ENCODE peak calls at places on chromosome 15, in four cellular contexts. A is GM06990, H is K562, W is ascending aorta. Z is an unnamed sample.

GRCh38 chr15:58758141-58758540 is 8.6 kb upstream of the ADAM10 start:
- DNase-seq in A (no peak), H (no peak), W (no peak), Z (peak)

GRCh38 chr15:39581501-39582285 is 814 bp downstream of the THBS1 start:
- DNase-seq in W (no peak), H (no peak), A (no peak), Z (peak)

GRCh38 chr15:58467722-58468436 is 36.1 kb downstream of the LIPC start:
- DNase-seq in A (no peak), H (no peak), W (no peak), Z (no peak)

GRCh38 chr15:52078876-52079700 is 33.5 kb downstream of the BCL2L10 start:
- DNase-seq in W (no peak), H (peak), A (no peak), Z (peak)

GRCh38 chr15:86373147-86373546 is 293.5 kb downstream of the AGBL1 start:
- DNase-seq in H (no peak), W (no peak), A (no peak), Z (no peak)

GRCh38 chr15:97235285-97235985 is 725.1 kb upstream of the ARRDC4 start:
- DNase-seq in A (no peak), H (peak), W (no peak), Z (peak)

GRCh38 chr15:76342382-76343201 is 6.0 kb downstream of the ISL2 start:
- DNase-seq in W (no peak), A (no peak), H (no peak), Z (no peak)

GRCh38 chr15:40796041-40796440 is 10.8 kb upstream of the ZFYVE19 start:
- DNase-seq in A (no peak), H (no peak), W (no peak), Z (no peak)

GRCh38 chr15:51731549-51732267 is 5.7 kb downstream of the LYSMD2 start:
- DNase-seq in W (no peak), A (peak), H (no peak), Z (peak)

GRCh38 chr15:33310481-33311311 is at the start of gene RYR3:
- DNase-seq in A (peak), H (no peak), W (no peak), Z (no peak)
- H3K4me3 ChIP-seq in A (no peak), H (no peak), W (peak), Z (no peak)

GRCh38 chr15:92545996-92546395 is 109.6 kb downstream of the FAM174B start:
- DNase-seq in W (no peak), A (no peak), H (no peak), Z (no peak)

GRCh38 chr15:92538115-92538514 is 117.5 kb downstream of the FAM174B start:
- DNase-seq in H (no peak), A (no peak), W (no peak), Z (no peak)

GRCh38 chr15:92541197-92542190 is 114.1 kb downstream of the FAM174B start:
- DNase-seq in H (no peak), W (no peak), A (no peak), Z (no peak)
- H3K4me3 ChIP-seq in H (no peak), W (no peak), A (no peak), Z (no peak)

DNA sequence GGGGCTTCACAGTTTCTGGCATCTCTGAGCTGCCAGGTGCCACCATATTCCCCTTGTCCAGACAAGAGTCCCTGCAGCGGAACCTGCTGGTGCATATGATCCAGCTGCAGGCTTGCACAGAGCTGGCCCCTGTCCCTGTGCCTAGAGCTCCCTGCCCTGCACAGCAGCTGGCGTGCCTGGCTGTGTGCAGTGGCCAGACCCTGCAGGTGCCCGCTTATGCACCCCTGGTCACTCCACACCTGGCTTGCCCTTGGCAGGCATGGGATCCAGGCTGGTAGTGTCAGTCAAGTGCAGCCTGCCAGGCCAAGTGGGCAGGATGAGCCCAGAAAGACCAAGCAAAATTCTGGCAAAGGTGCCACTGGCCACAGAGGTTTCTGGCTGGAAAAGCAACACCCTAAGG is 88.6 kb upstream of the TTBK2 start:
- DNase-seq in A (no peak), H (no peak), W (no peak), Z (no peak)
- H3K4me3 ChIP-seq in A (no peak), H (no peak), W (no peak), Z (no peak)

DNA sequence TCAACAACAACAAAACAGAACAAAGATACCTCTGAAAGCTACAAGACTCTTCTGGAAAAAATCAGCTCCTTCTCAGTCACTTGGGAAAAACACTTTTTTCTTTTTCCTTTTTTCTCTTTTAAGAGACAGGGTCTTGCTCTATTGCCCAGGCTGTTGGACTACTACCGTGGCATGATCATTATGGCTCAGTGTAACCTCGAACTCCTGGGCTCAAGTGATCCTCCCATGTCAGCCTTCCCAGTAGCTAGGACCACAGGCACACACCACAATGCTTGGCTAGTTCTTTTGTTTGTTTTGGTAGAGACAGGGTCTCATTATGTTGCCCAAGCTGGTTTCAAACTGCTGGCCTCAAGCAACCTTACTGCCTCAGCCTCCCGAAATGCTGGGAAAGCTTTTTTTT is 12.8 kb downstream of the MYO9A start:
- DNase-seq in W (no peak), H (no peak), A (no peak), Z (no peak)
- H3K4me3 ChIP-seq in W (no peak), H (no peak), A (no peak), Z (no peak)

GRCh38 chr15:99564221-99565030 is 1.4 kb upstream of the MEF2A start:
- DNase-seq in W (no peak), H (no peak), A (peak), Z (peak)

GRCh38 chr15:99565281-99566156 is at the start of gene MEF2A:
- DNase-seq in A (peak), H (peak), W (peak), Z (peak)

GRCh38 chr15:99566157-99566900 is 545 bp downstream of the MEF2A start:
- DNase-seq in W (no peak), H (peak), A (peak), Z (peak)

GRCh38 chr15:99562238-99562637 is 3.5 kb upstream of the MEF2A start:
- DNase-seq in H (no peak), A (no peak), W (no peak), Z (no peak)

DNA sequence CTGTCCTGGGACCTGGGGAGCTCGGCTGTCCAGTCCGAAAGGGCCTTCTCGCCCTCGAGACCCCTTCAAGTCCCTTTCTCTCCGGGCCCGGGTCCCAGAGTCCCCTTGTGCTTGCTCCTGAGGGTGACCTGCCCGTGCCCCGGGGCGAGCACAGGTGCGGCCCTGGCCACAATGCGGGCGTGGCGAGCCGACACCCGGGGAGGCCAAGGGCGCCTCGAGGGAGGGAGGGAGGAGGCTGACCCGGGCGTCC is 828 bp upstream of the MEF2A start:
- DNase-seq in H (no peak), A (no peak), W (no peak), Z (no peak)
- H3K4me3 ChIP-seq in H (peak), A (peak), W (peak), Z (peak)

GRCh38 chr15:64894395-64895056 is 17.2 kb upstream of the ANKDD1A start:
- DNase-seq in H (no peak), A (peak), W (no peak), Z (peak)

GRCh38 chr15:64891546-64891945 is 20.2 kb upstream of the ANKDD1A start:
- DNase-seq in W (no peak), H (no peak), A (no peak), Z (peak)

GRCh38 chr15:64892850-64893403 is 18.8 kb upstream of the ANKDD1A start:
- DNase-seq in W (no peak), H (no peak), A (peak), Z (peak)

GRCh38 chr15:64895285-64896065 is 16.2 kb upstream of the ANKDD1A start:
- DNase-seq in A (peak), H (no peak), W (no peak), Z (peak)

DNA sequence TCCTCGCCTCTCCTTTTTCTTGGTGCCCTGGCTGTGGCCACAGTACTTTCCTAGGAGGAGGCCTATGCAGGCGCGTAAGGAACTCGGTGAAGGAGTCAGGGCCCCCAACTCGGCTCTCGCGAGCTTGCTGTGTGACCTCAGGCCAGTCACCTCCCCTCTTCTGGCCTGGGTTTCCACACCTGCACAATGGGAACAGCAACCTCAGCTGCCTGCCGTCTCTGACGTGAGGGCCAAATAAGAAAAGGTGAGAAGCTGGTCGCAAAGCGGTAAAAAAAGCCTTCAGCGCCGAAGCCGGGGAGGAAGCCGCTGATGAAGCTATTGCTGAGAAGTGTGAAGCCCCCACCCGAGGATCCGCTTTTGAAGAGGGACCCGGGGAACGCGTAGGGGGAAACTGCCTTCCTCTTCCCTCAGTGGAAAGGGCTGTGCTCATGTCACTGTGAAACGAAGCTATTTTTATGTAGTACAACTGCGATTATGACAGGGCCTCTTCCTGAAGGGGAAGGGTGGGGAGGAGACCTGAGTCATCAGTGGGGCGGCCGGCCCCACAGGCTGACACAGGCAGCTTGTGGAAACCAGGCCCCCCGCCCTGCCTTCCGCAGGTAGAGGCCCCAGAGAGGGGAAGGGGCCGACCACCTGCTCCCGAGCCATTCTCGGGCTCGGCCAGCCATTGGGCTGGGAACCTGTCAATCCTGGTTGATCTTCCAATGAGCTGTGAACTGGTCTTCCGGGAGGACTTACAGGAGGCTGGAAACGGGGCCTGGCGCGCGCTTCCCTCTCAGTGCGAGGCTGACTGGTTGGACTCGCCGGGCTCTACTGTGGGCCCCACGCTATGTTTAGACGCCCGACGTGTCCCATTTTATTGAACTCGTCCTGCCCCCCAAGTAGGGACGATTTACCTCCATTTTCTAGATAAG is 18.0 kb upstream of the ANKDD1A start:
- DNase-seq in A (peak), W (peak), H (peak), Z (peak)
- H3K4me3 ChIP-seq in A (peak), W (peak), H (no peak), Z (peak)

GRCh38 chr15:65369651-65370050 is 8.2 kb downstream of the IGDCC3 start:
- DNase-seq in A (no peak), W (no peak), H (no peak), Z (no peak)

GRCh38 chr15:65368300-65368617 is 9.5 kb downstream of the IGDCC3 start:
- DNase-seq in W (no peak), A (no peak), H (no peak), Z (no peak)

GRCh38 chr15:65370885-65371284 is 6.9 kb downstream of the IGDCC3 start:
- DNase-seq in W (no peak), H (no peak), A (no peak), Z (no peak)

GRCh38 chr15:65368646-65369045 is 9.2 kb downstream of the IGDCC3 start:
- DNase-seq in A (no peak), W (no peak), H (no peak), Z (no peak)

DNA sequence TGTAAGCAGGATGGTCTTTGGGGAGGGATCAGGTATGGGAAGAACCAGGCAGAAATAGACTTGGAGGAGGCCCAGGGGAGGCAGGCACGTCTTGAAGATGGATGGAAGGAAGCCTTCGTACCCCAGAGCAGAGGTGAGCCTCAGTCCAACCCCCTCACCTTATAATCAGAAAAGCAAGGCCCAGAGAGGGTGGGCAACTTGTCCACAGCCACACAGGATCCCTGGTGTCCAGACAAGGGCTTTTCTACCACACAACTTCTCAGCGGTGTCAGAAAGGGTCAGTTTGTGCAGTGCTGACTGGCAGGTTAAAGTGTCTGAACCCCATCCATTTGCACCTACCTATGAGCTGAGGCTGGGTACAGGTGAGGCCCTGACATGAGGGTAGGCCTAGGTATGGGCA is 8.7 kb downstream of the IGDCC3 start:
- DNase-seq in A (no peak), W (no peak), H (no peak), Z (no peak)
- H3K4me3 ChIP-seq in A (no peak), W (no peak), H (no peak), Z (no peak)

GRCh38 chr15:78374436-78375393 is 34.6 kb downstream of the CRABP1 start:
- DNase-seq in W (no peak), H (no peak), A (no peak), Z (peak)
- H3K4me3 ChIP-seq in W (no peak), H (no peak), A (no peak), Z (no peak)

GRCh38 chr15:92393287-92393993 is at the start of gene ST8SIA2:
- DNase-seq in A (peak), H (no peak), W (no peak), Z (no peak)

GRCh38 chr15:92392966-92393286 is 755 bp upstream of the ST8SIA2 start:
- DNase-seq in A (no peak), H (no peak), W (no peak), Z (no peak)

GRCh38 chr15:92394327-92395175 is 870 bp downstream of the ST8SIA2 start:
- DNase-seq in A (no peak), H (no peak), W (no peak), Z (no peak)

GRCh38 chr15:92395176-92395521 is 1.5 kb downstream of the ST8SIA2 start:
- DNase-seq in W (no peak), H (no peak), A (no peak), Z (no peak)

DNA sequence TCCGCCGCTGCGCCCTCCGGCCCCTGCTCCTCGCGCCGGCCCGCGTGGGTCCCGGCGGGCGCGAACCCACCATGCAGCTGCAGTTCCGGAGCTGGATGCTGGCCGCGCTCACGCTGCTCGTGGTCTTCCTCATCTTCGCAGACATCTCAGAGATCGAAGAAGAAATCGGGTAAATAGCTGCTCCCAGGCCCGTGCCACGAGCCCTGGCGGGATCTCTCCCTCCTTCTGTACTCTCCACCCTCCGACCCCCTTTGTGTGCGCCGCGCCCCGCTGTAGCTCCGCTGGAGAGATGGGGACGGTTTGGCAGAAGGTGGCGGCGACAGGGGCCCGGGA is 279 bp downstream of the ST8SIA2 start:
- DNase-seq in W (no peak), A (no peak), H (no peak), Z (no peak)
- H3K4me3 ChIP-seq in W (peak), A (no peak), H (no peak), Z (no peak)

GRCh38 chr15:82714026-82714425 is 4.4 kb upstream of the AP3B2 start:
- DNase-seq in W (no peak), A (no peak), H (no peak), Z (peak)
- H3K4me3 ChIP-seq in W (no peak), A (no peak), H (no peak), Z (no peak)